ENCODE peak calls at places on chromosomes 6 and 20, in seven cellular contexts. A is amniotic stem cell, F is NAMALWA, C is SJSA1, K is SK-N-SH, S is choroid plexus epithelial cell, H is uterus. P is an unnamed sample.

GRCh38 chr20:60001027-60001567 is 42.9 kb downstream of the CDH26 start:
- DNase-seq in A (no peak), F (no peak), C (no peak), K (no peak), S (no peak), H (no peak), P (no peak)

GRCh38 chr20:20734475-20734948 is 22.1 kb upstream of the RALGAPA2 start:
- DNase-seq in A (no peak), F (no peak), C (no peak), K (no peak), S (no peak), H (no peak), P (no peak)

GRCh38 chr6:27267865-27268444 is 20.5 kb downstream of the PRSS16 start:
- DNase-seq in A (no peak), F (no peak), C (no peak), K (no peak), S (no peak), H (no peak), P (no peak)

GRCh38 chr20:47088339-47088738 is 193.7 kb downstream of the EYA2 start:
- DNase-seq in A (no peak), F (no peak), C (no peak), K (no peak), S (no peak), H (no peak), P (no peak)

GRCh38 chr6:141451508-141452353 is 681.0 kb upstream of the GJE1 start:
- DNase-seq in A (no peak), F (no peak), C (peak; percentile 90), K (no peak), S (peak; percentile 60), H (no peak), P (peak; percentile 92)

GRCh38 chr6:81731814-81732213 is 20.7 kb downstream of the TENT5A start:
- DNase-seq in A (no peak), F (no peak), C (no peak), K (no peak), S (no peak), H (no peak), P (no peak)

GRCh38 chr20:22984008-22984407 is 51.1 kb upstream of the SSTR4 start:
- DNase-seq in A (no peak), F (no peak), C (no peak), K (no peak), S (no peak), H (no peak), P (no peak)

GRCh38 chr6:135062735-135063134 is 8.1 kb upstream of the HBS1L start:
- DNase-seq in A (no peak), F (peak; percentile 53), C (no peak), K (no peak), S (no peak), H (no peak), P (no peak)

GRCh38 chr20:17570347-17571152 is 675 bp downstream of the DSTN start:
- DNase-seq in A (no peak), F (peak; percentile 63), C (peak; percentile 59), K (peak; percentile 81), S (peak; percentile 52), H (peak; percentile 60), P (peak; percentile 30)

GRCh38 chr6:105468850-105469249 is 66.0 kb upstream of the PREP start:
- DNase-seq in A (no peak), F (no peak), C (no peak), K (no peak), S (no peak), H (no peak), P (no peak)